ENCODE peak calls at places on chromosome 9, in ten cellular contexts. One of them, this sample, is unnamed.

GRCh38 chr9:121999556-121999955 is 93.6 kb downstream of the TTLL11 start:
- DNase-seq in NT2/D1: no peak
- DNase-seq in CD14-positive monocyte: no peak
- DNase-seq in naive B cell: no peak
- DNase-seq in neural progenitor cell: no peak
- DNase-seq in activated CD4-positive, alpha-beta memory T cell treated with anti-CD3 and anti-CD28 coated beads for 36 hours: no peak
- DNase-seq in spleen: no peak
- DNase-seq in stimulated activated CD4-positive, alpha-beta T cell treated with anti-CD3 and anti-CD28 coated beads, Interleukin-1b, Interleukin-23, amount 100 ng/mL, for 1 hour: no peak
- DNase-seq in H54: no peak
- DNase-seq in T1000: no peak
- DNase-seq in this sample: no peak

GRCh38 chr9:124855944-124856773 is 2.9 kb downstream of the WDR38 start:
- DNase-seq in spleen: peak; percentile 77
- DNase-seq in stimulated activated CD4-positive, alpha-beta T cell treated with anti-CD3 and anti-CD28 coated beads, Interleukin-1b, Interleukin-23, amount 100 ng/mL, for 1 hour: no peak
- DNase-seq in activated CD4-positive, alpha-beta memory T cell treated with anti-CD3 and anti-CD28 coated beads for 36 hours: peak; percentile 43
- DNase-seq in T1000: no peak
- DNase-seq in NT2/D1: no peak
- DNase-seq in CD14-positive monocyte: no peak
- DNase-seq in naive B cell: no peak
- DNase-seq in H54: peak; percentile 78
- DNase-seq in neural progenitor cell: peak; percentile 68
- DNase-seq in this sample: peak; percentile 84

GRCh38 chr9:126989847-126990821 is 75.6 kb downstream of the RALGPS1 start:
- DNase-seq in naive B cell: no peak
- DNase-seq in spleen: no peak
- DNase-seq in T1000: no peak
- DNase-seq in H54: no peak
- DNase-seq in neural progenitor cell: peak; percentile 13
- DNase-seq in NT2/D1: no peak
- DNase-seq in activated CD4-positive, alpha-beta memory T cell treated with anti-CD3 and anti-CD28 coated beads for 36 hours: no peak
- DNase-seq in CD14-positive monocyte: no peak
- DNase-seq in stimulated activated CD4-positive, alpha-beta T cell treated with anti-CD3 and anti-CD28 coated beads, Interleukin-1b, Interleukin-23, amount 100 ng/mL, for 1 hour: no peak
- DNase-seq in this sample: peak; percentile 3

GRCh38 chr9:126379661-126380365 is 53.2 kb downstream of the MVB12B start:
- DNase-seq in T1000: no peak
- DNase-seq in NT2/D1: no peak
- DNase-seq in CD14-positive monocyte: no peak
- DNase-seq in stimulated activated CD4-positive, alpha-beta T cell treated with anti-CD3 and anti-CD28 coated beads, Interleukin-1b, Interleukin-23, amount 100 ng/mL, for 1 hour: no peak
- DNase-seq in spleen: no peak
- DNase-seq in H54: peak; percentile 74
- DNase-seq in activated CD4-positive, alpha-beta memory T cell treated with anti-CD3 and anti-CD28 coated beads for 36 hours: no peak
- DNase-seq in naive B cell: no peak
- DNase-seq in neural progenitor cell: no peak
- DNase-seq in this sample: no peak

GRCh38 chr9:84953797-84954695 is 284.5 kb downstream of the NTRK2 start:
- DNase-seq in activated CD4-positive, alpha-beta memory T cell treated with anti-CD3 and anti-CD28 coated beads for 36 hours: peak; percentile 70
- DNase-seq in spleen: peak; percentile 77
- DNase-seq in neural progenitor cell: peak; percentile 86
- DNase-seq in CD14-positive monocyte: no peak
- DNase-seq in T1000: no peak
- DNase-seq in NT2/D1: peak; percentile 71
- DNase-seq in naive B cell: no peak
- DNase-seq in stimulated activated CD4-positive, alpha-beta T cell treated with anti-CD3 and anti-CD28 coated beads, Interleukin-1b, Interleukin-23, amount 100 ng/mL, for 1 hour: no peak
- DNase-seq in H54: peak; percentile 73
- DNase-seq in this sample: peak; percentile 81

GRCh38 chr9:92644278-92644677 is 25.7 kb downstream of the IPPK start:
- DNase-seq in naive B cell: no peak
- DNase-seq in spleen: no peak
- DNase-seq in NT2/D1: no peak
- DNase-seq in CD14-positive monocyte: no peak
- DNase-seq in H54: no peak
- DNase-seq in T1000: no peak
- DNase-seq in activated CD4-positive, alpha-beta memory T cell treated with anti-CD3 and anti-CD28 coated beads for 36 hours: peak; percentile 1
- DNase-seq in neural progenitor cell: no peak
- DNase-seq in stimulated activated CD4-positive, alpha-beta T cell treated with anti-CD3 and anti-CD28 coated beads, Interleukin-1b, Interleukin-23, amount 100 ng/mL, for 1 hour: no peak
- DNase-seq in this sample: no peak

GRCh38 chr9:134066923-134067851 is 639 bp downstream of the BRD3 start:
- DNase-seq in naive B cell: peak; percentile 30
- DNase-seq in CD14-positive monocyte: peak; percentile 44
- DNase-seq in T1000: no peak
- DNase-seq in NT2/D1: no peak
- DNase-seq in activated CD4-positive, alpha-beta memory T cell treated with anti-CD3 and anti-CD28 coated beads for 36 hours: peak; percentile 48
- DNase-seq in H54: peak; percentile 63
- DNase-seq in stimulated activated CD4-positive, alpha-beta T cell treated with anti-CD3 and anti-CD28 coated beads, Interleukin-1b, Interleukin-23, amount 100 ng/mL, for 1 hour: no peak
- DNase-seq in neural progenitor cell: peak; percentile 85
- DNase-seq in spleen: peak; percentile 89
- DNase-seq in this sample: peak; percentile 36

GRCh38 chr9:34517185-34517584 is 5.6 kb downstream of the ENHO start:
- DNase-seq in H54: no peak
- DNase-seq in stimulated activated CD4-positive, alpha-beta T cell treated with anti-CD3 and anti-CD28 coated beads, Interleukin-1b, Interleukin-23, amount 100 ng/mL, for 1 hour: no peak
- DNase-seq in T1000: no peak
- DNase-seq in naive B cell: no peak
- DNase-seq in NT2/D1: no peak
- DNase-seq in CD14-positive monocyte: no peak
- DNase-seq in activated CD4-positive, alpha-beta memory T cell treated with anti-CD3 and anti-CD28 coated beads for 36 hours: no peak
- DNase-seq in neural progenitor cell: no peak
- DNase-seq in spleen: no peak
- DNase-seq in this sample: no peak

GRCh38 chr9:112218908-112219307 is 43.8 kb upstream of the SUSD1 start:
- DNase-seq in spleen: no peak
- DNase-seq in H54: no peak
- DNase-seq in activated CD4-positive, alpha-beta memory T cell treated with anti-CD3 and anti-CD28 coated beads for 36 hours: peak; percentile 19
- DNase-seq in CD14-positive monocyte: no peak
- DNase-seq in T1000: no peak
- DNase-seq in neural progenitor cell: no peak
- DNase-seq in naive B cell: no peak
- DNase-seq in stimulated activated CD4-positive, alpha-beta T cell treated with anti-CD3 and anti-CD28 coated beads, Interleukin-1b, Interleukin-23, amount 100 ng/mL, for 1 hour: no peak
- DNase-seq in NT2/D1: no peak
- DNase-seq in this sample: no peak

GRCh38 chr9:33329117-33329563 is 38.8 kb downstream of the NFX1 start:
- DNase-seq in activated CD4-positive, alpha-beta memory T cell treated with anti-CD3 and anti-CD28 coated beads for 36 hours: no peak
- DNase-seq in spleen: no peak
- DNase-seq in neural progenitor cell: no peak
- DNase-seq in stimulated activated CD4-positive, alpha-beta T cell treated with anti-CD3 and anti-CD28 coated beads, Interleukin-1b, Interleukin-23, amount 100 ng/mL, for 1 hour: no peak
- DNase-seq in CD14-positive monocyte: no peak
- DNase-seq in naive B cell: no peak
- DNase-seq in H54: peak; percentile 35
- DNase-seq in T1000: peak; percentile 75
- DNase-seq in NT2/D1: no peak
- DNase-seq in this sample: no peak

GRCh38 chr9:135288054-135288453 is 191.5 kb upstream of the PPP1R26 start:
- DNase-seq in spleen: no peak
- DNase-seq in NT2/D1: no peak
- DNase-seq in stimulated activated CD4-positive, alpha-beta T cell treated with anti-CD3 and anti-CD28 coated beads, Interleukin-1b, Interleukin-23, amount 100 ng/mL, for 1 hour: no peak
- DNase-seq in activated CD4-positive, alpha-beta memory T cell treated with anti-CD3 and anti-CD28 coated beads for 36 hours: no peak
- DNase-seq in naive B cell: no peak
- DNase-seq in neural progenitor cell: no peak
- DNase-seq in T1000: no peak
- DNase-seq in CD14-positive monocyte: no peak
- DNase-seq in H54: no peak
- DNase-seq in this sample: no peak

GRCh38 chr9:79858509-79858908 is 286.7 kb downstream of the TLE4 start:
- DNase-seq in H54: peak; percentile 82
- DNase-seq in naive B cell: no peak
- DNase-seq in CD14-positive monocyte: no peak
- DNase-seq in activated CD4-positive, alpha-beta memory T cell treated with anti-CD3 and anti-CD28 coated beads for 36 hours: no peak
- DNase-seq in T1000: no peak
- DNase-seq in stimulated activated CD4-positive, alpha-beta T cell treated with anti-CD3 and anti-CD28 coated beads, Interleukin-1b, Interleukin-23, amount 100 ng/mL, for 1 hour: no peak
- DNase-seq in NT2/D1: no peak
- DNase-seq in spleen: no peak
- DNase-seq in neural progenitor cell: no peak
- DNase-seq in this sample: no peak

GRCh38 chr9:133189826-133190225 is 19.2 kb downstream of the OBP2B start:
- DNase-seq in spleen: peak; percentile 56
- DNase-seq in T1000: no peak
- DNase-seq in neural progenitor cell: no peak
- DNase-seq in naive B cell: no peak
- DNase-seq in H54: no peak
- DNase-seq in NT2/D1: no peak
- DNase-seq in CD14-positive monocyte: no peak
- DNase-seq in activated CD4-positive, alpha-beta memory T cell treated with anti-CD3 and anti-CD28 coated beads for 36 hours: peak; percentile 5
- DNase-seq in stimulated activated CD4-positive, alpha-beta T cell treated with anti-CD3 and anti-CD28 coated beads, Interleukin-1b, Interleukin-23, amount 100 ng/mL, for 1 hour: no peak
- DNase-seq in this sample: no peak

GRCh38 chr9:5375790-5376477 is 36.3 kb upstream of the RLN1 start:
- DNase-seq in stimulated activated CD4-positive, alpha-beta T cell treated with anti-CD3 and anti-CD28 coated beads, Interleukin-1b, Interleukin-23, amount 100 ng/mL, for 1 hour: no peak
- DNase-seq in neural progenitor cell: no peak
- DNase-seq in spleen: no peak
- DNase-seq in T1000: no peak
- DNase-seq in H54: no peak
- DNase-seq in activated CD4-positive, alpha-beta memory T cell treated with anti-CD3 and anti-CD28 coated beads for 36 hours: no peak
- DNase-seq in naive B cell: no peak
- DNase-seq in NT2/D1: no peak
- DNase-seq in CD14-positive monocyte: no peak
- DNase-seq in this sample: no peak

GRCh38 chr9:16732546-16732945 is 137.9 kb downstream of the BNC2 start:
- DNase-seq in neural progenitor cell: no peak
- DNase-seq in CD14-positive monocyte: no peak
- DNase-seq in T1000: no peak
- DNase-seq in spleen: no peak
- DNase-seq in naive B cell: no peak
- DNase-seq in stimulated activated CD4-positive, alpha-beta T cell treated with anti-CD3 and anti-CD28 coated beads, Interleukin-1b, Interleukin-23, amount 100 ng/mL, for 1 hour: no peak
- DNase-seq in activated CD4-positive, alpha-beta memory T cell treated with anti-CD3 and anti-CD28 coated beads for 36 hours: no peak
- DNase-seq in NT2/D1: no peak
- DNase-seq in H54: no peak
- DNase-seq in this sample: no peak

GRCh38 chr9:129287595-129288305 is 109.7 kb upstream of the IER5L start:
- DNase-seq in naive B cell: no peak
- DNase-seq in spleen: peak; percentile 67
- DNase-seq in CD14-positive monocyte: no peak
- DNase-seq in T1000: no peak
- DNase-seq in NT2/D1: no peak
- DNase-seq in H54: no peak
- DNase-seq in stimulated activated CD4-positive, alpha-beta T cell treated with anti-CD3 and anti-CD28 coated beads, Interleukin-1b, Interleukin-23, amount 100 ng/mL, for 1 hour: no peak
- DNase-seq in neural progenitor cell: no peak
- DNase-seq in activated CD4-positive, alpha-beta memory T cell treated with anti-CD3 and anti-CD28 coated beads for 36 hours: peak; percentile 4
- DNase-seq in this sample: no peak

GRCh38 chr9:94922098-94922607 is 195.7 kb downstream of the AOPEP start:
- DNase-seq in H54: peak; percentile 81
- DNase-seq in neural progenitor cell: no peak
- DNase-seq in spleen: no peak
- DNase-seq in naive B cell: no peak
- DNase-seq in T1000: peak; percentile 46
- DNase-seq in NT2/D1: no peak
- DNase-seq in stimulated activated CD4-positive, alpha-beta T cell treated with anti-CD3 and anti-CD28 coated beads, Interleukin-1b, Interleukin-23, amount 100 ng/mL, for 1 hour: no peak
- DNase-seq in activated CD4-positive, alpha-beta memory T cell treated with anti-CD3 and anti-CD28 coated beads for 36 hours: no peak
- DNase-seq in CD14-positive monocyte: no peak
- DNase-seq in this sample: no peak

GRCh38 chr9:134965421-134965820 is 47.7 kb upstream of the FCN1 start:
- DNase-seq in CD14-positive monocyte: no peak
- DNase-seq in stimulated activated CD4-positive, alpha-beta T cell treated with anti-CD3 and anti-CD28 coated beads, Interleukin-1b, Interleukin-23, amount 100 ng/mL, for 1 hour: no peak
- DNase-seq in neural progenitor cell: no peak
- DNase-seq in T1000: no peak
- DNase-seq in naive B cell: no peak
- DNase-seq in activated CD4-positive, alpha-beta memory T cell treated with anti-CD3 and anti-CD28 coated beads for 36 hours: no peak
- DNase-seq in NT2/D1: no peak
- DNase-seq in spleen: peak; percentile 66
- DNase-seq in H54: no peak
- DNase-seq in this sample: no peak

GRCh38 chr9:125701351-125701750 is 5.7 kb downstream of the MAPKAP1 start:
- DNase-seq in naive B cell: no peak
- DNase-seq in CD14-positive monocyte: no peak
- DNase-seq in activated CD4-positive, alpha-beta memory T cell treated with anti-CD3 and anti-CD28 coated beads for 36 hours: peak; percentile 31
- DNase-seq in spleen: no peak
- DNase-seq in NT2/D1: peak; percentile 63
- DNase-seq in T1000: no peak
- DNase-seq in neural progenitor cell: no peak
- DNase-seq in H54: peak; percentile 85
- DNase-seq in stimulated activated CD4-positive, alpha-beta T cell treated with anti-CD3 and anti-CD28 coated beads, Interleukin-1b, Interleukin-23, amount 100 ng/mL, for 1 hour: no peak
- DNase-seq in this sample: peak; percentile 90

GRCh38 chr9:10875752-10876151 is 262.9 kb upstream of the PTPRD start:
- DNase-seq in T1000: no peak
- DNase-seq in H54: peak; percentile 5
- DNase-seq in CD14-positive monocyte: no peak
- DNase-seq in spleen: no peak
- DNase-seq in activated CD4-positive, alpha-beta memory T cell treated with anti-CD3 and anti-CD28 coated beads for 36 hours: no peak
- DNase-seq in neural progenitor cell: no peak
- DNase-seq in naive B cell: no peak
- DNase-seq in stimulated activated CD4-positive, alpha-beta T cell treated with anti-CD3 and anti-CD28 coated beads, Interleukin-1b, Interleukin-23, amount 100 ng/mL, for 1 hour: no peak
- DNase-seq in NT2/D1: no peak
- DNase-seq in this sample: no peak

GRCh38 chr9:22028394-22028793 is 19.3 kb upstream of the CDKN2B start:
- DNase-seq in spleen: no peak
- DNase-seq in CD14-positive monocyte: no peak
- DNase-seq in T1000: no peak
- DNase-seq in neural progenitor cell: no peak
- DNase-seq in activated CD4-positive, alpha-beta memory T cell treated with anti-CD3 and anti-CD28 coated beads for 36 hours: no peak
- DNase-seq in stimulated activated CD4-positive, alpha-beta T cell treated with anti-CD3 and anti-CD28 coated beads, Interleukin-1b, Interleukin-23, amount 100 ng/mL, for 1 hour: no peak
- DNase-seq in naive B cell: no peak
- DNase-seq in H54: no peak
- DNase-seq in NT2/D1: no peak
- DNase-seq in this sample: no peak

GRCh38 chr9:35687306-35687705 is 2.4 kb downstream of the TPM2 start:
- DNase-seq in stimulated activated CD4-positive, alpha-beta T cell treated with anti-CD3 and anti-CD28 coated beads, Interleukin-1b, Interleukin-23, amount 100 ng/mL, for 1 hour: no peak
- DNase-seq in neural progenitor cell: no peak
- DNase-seq in NT2/D1: no peak
- DNase-seq in naive B cell: no peak
- DNase-seq in T1000: no peak
- DNase-seq in spleen: no peak
- DNase-seq in activated CD4-positive, alpha-beta memory T cell treated with anti-CD3 and anti-CD28 coated beads for 36 hours: no peak
- DNase-seq in H54: no peak
- DNase-seq in CD14-positive monocyte: no peak
- DNase-seq in this sample: no peak

GRCh38 chr9:94014066-94014654 is 59.0 kb upstream of the BARX1 start:
- DNase-seq in activated CD4-positive, alpha-beta memory T cell treated with anti-CD3 and anti-CD28 coated beads for 36 hours: no peak
- DNase-seq in CD14-positive monocyte: no peak
- DNase-seq in naive B cell: no peak
- DNase-seq in NT2/D1: peak; percentile 18
- DNase-seq in stimulated activated CD4-positive, alpha-beta T cell treated with anti-CD3 and anti-CD28 coated beads, Interleukin-1b, Interleukin-23, amount 100 ng/mL, for 1 hour: no peak
- DNase-seq in H54: peak; percentile 53
- DNase-seq in T1000: no peak
- DNase-seq in spleen: no peak
- DNase-seq in neural progenitor cell: peak; percentile 68
- DNase-seq in this sample: peak; percentile 51

GRCh38 chr9:134369416-134370212 is 43.4 kb downstream of the RXRA start:
- DNase-seq in H54: no peak
- DNase-seq in activated CD4-positive, alpha-beta memory T cell treated with anti-CD3 and anti-CD28 coated beads for 36 hours: no peak
- DNase-seq in spleen: no peak
- DNase-seq in CD14-positive monocyte: no peak
- DNase-seq in T1000: no peak
- DNase-seq in neural progenitor cell: no peak
- DNase-seq in NT2/D1: no peak
- DNase-seq in stimulated activated CD4-positive, alpha-beta T cell treated with anti-CD3 and anti-CD28 coated beads, Interleukin-1b, Interleukin-23, amount 100 ng/mL, for 1 hour: no peak
- DNase-seq in naive B cell: no peak
- DNase-seq in this sample: no peak

GRCh38 chr9:27445057-27445990 is 78.8 kb upstream of the IFNK start:
- DNase-seq in H54: no peak
- DNase-seq in spleen: no peak
- DNase-seq in naive B cell: no peak
- DNase-seq in stimulated activated CD4-positive, alpha-beta T cell treated with anti-CD3 and anti-CD28 coated beads, Interleukin-1b, Interleukin-23, amount 100 ng/mL, for 1 hour: no peak
- DNase-seq in T1000: no peak
- DNase-seq in CD14-positive monocyte: no peak
- DNase-seq in NT2/D1: no peak
- DNase-seq in neural progenitor cell: peak; percentile 52
- DNase-seq in activated CD4-positive, alpha-beta memory T cell treated with anti-CD3 and anti-CD28 coated beads for 36 hours: no peak
- DNase-seq in this sample: no peak

GRCh38 chr9:136089697-136090045 is 5.4 kb downstream of the NACC2 start:
- DNase-seq in spleen: no peak
- DNase-seq in H54: no peak
- DNase-seq in activated CD4-positive, alpha-beta memory T cell treated with anti-CD3 and anti-CD28 coated beads for 36 hours: no peak
- DNase-seq in neural progenitor cell: no peak
- DNase-seq in CD14-positive monocyte: no peak
- DNase-seq in stimulated activated CD4-positive, alpha-beta T cell treated with anti-CD3 and anti-CD28 coated beads, Interleukin-1b, Interleukin-23, amount 100 ng/mL, for 1 hour: no peak
- DNase-seq in NT2/D1: no peak
- DNase-seq in T1000: no peak
- DNase-seq in naive B cell: no peak
- DNase-seq in this sample: no peak

GRCh38 chr9:31089822-31090221 is 1294.6 kb upstream of the ACO1 start:
- DNase-seq in naive B cell: no peak
- DNase-seq in CD14-positive monocyte: no peak
- DNase-seq in spleen: no peak
- DNase-seq in neural progenitor cell: no peak
- DNase-seq in T1000: peak; percentile 6
- DNase-seq in NT2/D1: no peak
- DNase-seq in activated CD4-positive, alpha-beta memory T cell treated with anti-CD3 and anti-CD28 coated beads for 36 hours: no peak
- DNase-seq in stimulated activated CD4-positive, alpha-beta T cell treated with anti-CD3 and anti-CD28 coated beads, Interleukin-1b, Interleukin-23, amount 100 ng/mL, for 1 hour: no peak
- DNase-seq in H54: no peak
- DNase-seq in this sample: no peak

GRCh38 chr9:82223442-82223841 is 234.9 kb downstream of the SPATA31D1 start:
- DNase-seq in neural progenitor cell: no peak
- DNase-seq in T1000: no peak
- DNase-seq in NT2/D1: no peak
- DNase-seq in naive B cell: no peak
- DNase-seq in CD14-positive monocyte: no peak
- DNase-seq in spleen: no peak
- DNase-seq in stimulated activated CD4-positive, alpha-beta T cell treated with anti-CD3 and anti-CD28 coated beads, Interleukin-1b, Interleukin-23, amount 100 ng/mL, for 1 hour: no peak
- DNase-seq in activated CD4-positive, alpha-beta memory T cell treated with anti-CD3 and anti-CD28 coated beads for 36 hours: no peak
- DNase-seq in H54: no peak
- DNase-seq in this sample: no peak